ENCODE peak calls at places on chromosomes 5 and 9, in five cellular contexts. D is GM18507; C is neuronal stem cell; A is activated CD4-positive, alpha-beta T cell treated with anti-CD3 and anti-CD28 coated beads, Interleukin-2, amount 50 U/mL, for 48 hours; J is activated T-cell treated with anti-CD3 and anti-CD28 coated beads, Interleukin-2, amount 50 U/mL, for 72 hours. L is an unnamed sample.

GRCh38 chr5:112208699-112209615 is 210.1 kb downstream of the EPB41L4A start:
- DNase-seq in D (no peak), C (no peak), A (no peak), J (no peak), L (no peak)

GRCh38 chr5:81189875-81190467 is 43.2 kb upstream of the CKMT2 start:
- DNase-seq in D (no peak), C (no peak), A (no peak), J (no peak), L (no peak)

GRCh38 chr5:136018814-136019777 is 9.7 kb upstream of the TGFBI start:
- DNase-seq in D (no peak), C (no peak), A (no peak), J (no peak), L (no peak)

GRCh38 chr5:158234323-158235158 is 375.6 kb upstream of the CLINT1 start:
- DNase-seq in D (no peak), C (no peak), A (no peak), J (no peak), L (no peak)

GRCh38 chr9:77475641-77476473 is 172.3 kb downstream of the GNA14 start:
- DNase-seq in D (no peak), C (no peak), A (peak), J (peak), L (no peak)

GRCh38 chr9:120324996-120325642 is 254.8 kb downstream of the CDK5RAP2 start:
- DNase-seq in D (no peak), C (no peak), A (no peak), J (no peak), L (peak)

GRCh38 chr9:76302947-76303550 is 91.2 kb downstream of the RFK start:
- DNase-seq in D (peak), C (peak), A (no peak), J (no peak), L (no peak)

GRCh38 chr9:93118863-93119702 is 15.0 kb downstream of the NINJ1 start:
- DNase-seq in D (no peak), C (no peak), A (no peak), J (no peak), L (no peak)

GRCh38 chr5:113574417-113574816 is 60.9 kb downstream of the YTHDC2 start:
- DNase-seq in D (no peak), C (no peak), A (no peak), J (no peak), L (no peak)

GRCh38 chr5:10459080-10460055 is 17.7 kb downstream of the ROPN1L start:
- DNase-seq in D (no peak), C (no peak), A (no peak), J (no peak), L (no peak)

GRCh38 chr5:177434437-177434836 is 8.0 kb downstream of the GRK6 start:
- DNase-seq in D (no peak), C (no peak), A (peak), J (peak), L (no peak)

GRCh38 chr9:94639045-94639995 is at the start of gene FBP1:
- DNase-seq in D (no peak), C (no peak), A (peak), J (peak), L (no peak)

GRCh38 chr5:91020065-91020800 is 362.9 kb downstream of the ARRDC3 start:
- DNase-seq in D (no peak), C (peak), A (no peak), J (no peak), L (no peak)

GRCh38 chr9:14702200-14702599 is 9.0 kb upstream of the ZDHHC21 start:
- DNase-seq in D (no peak), C (no peak), A (no peak), J (no peak), L (no peak)

GRCh38 chr5:18394154-18394804 is 760.0 kb downstream of the TAF11L14 start:
- DNase-seq in D (no peak), C (peak), A (peak), J (peak), L (peak)

GRCh38 chr5:92836861-92837755 is 743.9 kb downstream of the NR2F1-AS1 start:
- DNase-seq in D (no peak), C (no peak), A (no peak), J (no peak), L (no peak)

GRCh38 chr5:179497636-179498365 is 52.6 kb upstream of the RUFY1 start:
- DNase-seq in D (no peak), C (no peak), A (no peak), J (no peak), L (no peak)

GRCh38 chr9:82665324-82665723 is 397.6 kb downstream of the RASEF start:
- DNase-seq in D (no peak), C (no peak), A (no peak), J (no peak), L (no peak)

GRCh38 chr5:99771296-99771695 is 763.9 kb upstream of the FAM174A start:
- DNase-seq in D (no peak), C (no peak), A (no peak), J (no peak), L (no peak)

GRCh38 chr9:106859957-106860715 is 2.8 kb upstream of the ZNF462 start:
- DNase-seq in D (no peak), C (peak), A (no peak), J (no peak), L (peak)

GRCh38 chr9:69168709-69169217 is 5.3 kb upstream of the TJP2 start:
- DNase-seq in D (no peak), C (no peak), A (peak), J (peak), L (peak)

GRCh38 chr5:133457439-133457838 is 154.9 kb downstream of the FSTL4 start:
- DNase-seq in D (no peak), C (no peak), A (no peak), J (no peak), L (no peak)

GRCh38 chr9:27437652-27438373 is 86.3 kb upstream of the IFNK start:
- DNase-seq in D (no peak), C (no peak), A (no peak), J (no peak), L (no peak)

GRCh38 chr5:115068239-115069086 is 101.2 kb downstream of the TRIM36 start:
- DNase-seq in D (no peak), C (no peak), A (peak), J (peak), L (peak)

GRCh38 chr5:136679233-136679632 is 313.9 kb upstream of the TRPC7 start:
- DNase-seq in D (no peak), C (no peak), A (no peak), J (no peak), L (no peak)

L was measured in Caco-2.